ENCODE peak calls at places on chromosomes 2 and 18, in four cellular contexts. One of them, this sample, is unnamed.

GRCh38 chr2:179240481-179241451 is 23.9 kb downstream of the SESTD1 start:
- DNase-seq in A549: no peak
- DNase-seq in OCI-LY7: no peak
- DNase-seq in MM.1S: no peak
- DNase-seq in this sample: no peak

GRCh38 chr2:40352321-40353099 is 99.4 kb downstream of the SLC8A1 start:
- DNase-seq in A549: no peak
- DNase-seq in OCI-LY7: no peak
- DNase-seq in MM.1S: no peak
- DNase-seq in this sample: no peak

GRCh38 chr18:2148823-2149222 is 422.5 kb downstream of the METTL4 start:
- DNase-seq in A549: no peak
- DNase-seq in OCI-LY7: no peak
- DNase-seq in MM.1S: no peak
- DNase-seq in this sample: no peak

GRCh38 chr2:241188386-241189092 is at the start of gene ANO7:
- DNase-seq in A549: no peak
- DNase-seq in OCI-LY7: peak
- DNase-seq in MM.1S: no peak
- DNase-seq in this sample: no peak

GRCh38 chr2:223093436-223093839 is 41.4 kb downstream of the KCNE4 start:
- DNase-seq in MM.1S: no peak
- DNase-seq in A549: no peak
- DNase-seq in OCI-LY7: no peak
- DNase-seq in this sample: peak

GRCh38 chr2:119649364-119649917 is 29.6 kb upstream of the TMEM177 start:
- DNase-seq in MM.1S: no peak
- DNase-seq in A549: no peak
- DNase-seq in OCI-LY7: no peak
- DNase-seq in this sample: peak

GRCh38 chr2:175630319-175631246 is 371.5 kb downstream of the LNPK start:
- DNase-seq in OCI-LY7: no peak
- DNase-seq in MM.1S: no peak
- DNase-seq in A549: no peak
- DNase-seq in this sample: no peak

GRCh38 chr2:123696799-123697410 is 328.2 kb upstream of the CNTNAP5 start:
- DNase-seq in A549: no peak
- DNase-seq in OCI-LY7: no peak
- DNase-seq in MM.1S: no peak
- DNase-seq in this sample: no peak

GRCh38 chr2:235005023-235005422 is 53.2 kb downstream of the SH3BP4 start:
- DNase-seq in A549: no peak
- DNase-seq in MM.1S: no peak
- DNase-seq in OCI-LY7: no peak
- DNase-seq in this sample: no peak

GRCh38 chr2:159982270-159982669 is 80.1 kb downstream of the PLA2R1 start:
- DNase-seq in OCI-LY7: no peak
- DNase-seq in MM.1S: no peak
- DNase-seq in A549: no peak
- DNase-seq in this sample: peak

GRCh38 chr2:64952896-64953482 is 36.2 kb upstream of the SLC1A4 start:
- DNase-seq in OCI-LY7: no peak
- DNase-seq in MM.1S: no peak
- DNase-seq in A549: peak
- DNase-seq in this sample: peak

GRCh38 chr18:75073654-75074053 is 135.3 kb downstream of the PTGR3 start:
- DNase-seq in OCI-LY7: no peak
- DNase-seq in MM.1S: no peak
- DNase-seq in A549: no peak
- DNase-seq in this sample: no peak

GRCh38 chr2:3482363-3482821 is 36.9 kb downstream of the ADI1 start:
- DNase-seq in OCI-LY7: no peak
- DNase-seq in A549: no peak
- DNase-seq in MM.1S: no peak
- DNase-seq in this sample: no peak

GRCh38 chr2:3480352-3481010 is 38.9 kb downstream of the ADI1 start:
- DNase-seq in MM.1S: peak
- DNase-seq in A549: no peak
- DNase-seq in OCI-LY7: peak
- DNase-seq in this sample: no peak

GRCh38 chr2:3481736-3482362 is 37.5 kb downstream of the ADI1 start:
- DNase-seq in MM.1S: no peak
- DNase-seq in OCI-LY7: no peak
- DNase-seq in A549: no peak
- DNase-seq in this sample: no peak

GRCh38 chr2:3479430-3480320 is 39.7 kb downstream of the ADI1 start:
- DNase-seq in OCI-LY7: peak
- DNase-seq in A549: no peak
- DNase-seq in MM.1S: no peak
- DNase-seq in this sample: no peak

GRCh38 chr2:3481011-3481400 is 38.3 kb downstream of the ADI1 start:
- DNase-seq in OCI-LY7: no peak
- DNase-seq in A549: no peak
- DNase-seq in MM.1S: no peak
- DNase-seq in this sample: no peak
- H3K4me2 ChIP-seq in OCI-LY7: peak
- H3K4me2 ChIP-seq in A549: no peak
- H3K4me2 ChIP-seq in MM.1S: peak
- H3K4me2 ChIP-seq in this sample: no peak

GRCh38 chr2:45280801-45281200 is 271.5 kb upstream of the SIX2 start:
- DNase-seq in OCI-LY7: no peak
- DNase-seq in MM.1S: no peak
- DNase-seq in A549: no peak
- DNase-seq in this sample: no peak
- H3K4me2 ChIP-seq in OCI-LY7: no peak
- H3K4me2 ChIP-seq in MM.1S: no peak
- H3K4me2 ChIP-seq in A549: no peak
- H3K4me2 ChIP-seq in this sample: no peak

GRCh38 chr18:8854550-8854949 is 149.2 kb downstream of the MTCL1 start:
- DNase-seq in OCI-LY7: no peak
- DNase-seq in MM.1S: no peak
- DNase-seq in A549: no peak
- DNase-seq in this sample: no peak
- H3K4me2 ChIP-seq in OCI-LY7: no peak
- H3K4me2 ChIP-seq in MM.1S: no peak
- H3K4me2 ChIP-seq in A549: no peak
- H3K4me2 ChIP-seq in this sample: no peak

GRCh38 chr2:188023035-188023434 is 268.6 kb upstream of the GULP1 start:
- DNase-seq in MM.1S: no peak
- DNase-seq in OCI-LY7: no peak
- DNase-seq in A549: no peak
- DNase-seq in this sample: no peak
- H3K4me2 ChIP-seq in MM.1S: no peak
- H3K4me2 ChIP-seq in OCI-LY7: no peak
- H3K4me2 ChIP-seq in A549: no peak
- H3K4me2 ChIP-seq in this sample: no peak

GRCh38 chr2:111523009-111523408 is 361.0 kb downstream of the ANAPC1 start:
- DNase-seq in A549: no peak
- DNase-seq in OCI-LY7: no peak
- DNase-seq in MM.1S: peak
- DNase-seq in this sample: no peak
- H3K4me2 ChIP-seq in A549: no peak
- H3K4me2 ChIP-seq in OCI-LY7: no peak
- H3K4me2 ChIP-seq in MM.1S: no peak
- H3K4me2 ChIP-seq in this sample: no peak

DNA sequence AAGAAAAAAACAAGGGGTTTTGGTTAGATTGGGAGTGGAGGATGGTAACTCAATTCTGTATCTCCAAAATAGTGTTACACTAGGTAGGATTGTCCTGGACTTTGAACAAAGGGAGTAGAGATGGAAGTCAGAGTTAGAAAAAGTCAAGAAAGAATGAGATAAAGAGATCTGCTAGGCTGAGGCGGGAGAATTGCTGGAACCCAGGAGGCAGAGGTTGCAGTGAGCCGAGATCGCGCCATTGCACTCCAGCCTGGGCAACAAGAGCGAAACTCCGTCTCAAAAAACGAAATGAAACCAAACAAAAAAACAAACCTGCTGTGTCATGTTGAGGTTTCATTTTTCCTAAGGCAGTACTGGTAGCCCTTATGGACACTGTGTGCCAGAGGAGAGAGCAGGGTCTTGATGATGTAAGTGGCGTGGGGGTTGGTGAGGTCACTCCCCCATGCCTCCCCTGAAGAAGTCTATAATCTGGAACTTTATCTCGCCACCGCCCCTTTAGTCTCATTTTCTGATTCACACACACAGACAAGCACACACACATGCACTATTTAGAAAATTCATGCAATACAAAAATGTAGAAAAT is 10.5 kb downstream of the DRC1 start:
- DNase-seq in MM.1S: peak
- DNase-seq in OCI-LY7: no peak
- DNase-seq in A549: peak
- DNase-seq in this sample: no peak
- H3K4me2 ChIP-seq in MM.1S: peak
- H3K4me2 ChIP-seq in OCI-LY7: peak
- H3K4me2 ChIP-seq in A549: peak
- H3K4me2 ChIP-seq in this sample: no peak

DNA sequence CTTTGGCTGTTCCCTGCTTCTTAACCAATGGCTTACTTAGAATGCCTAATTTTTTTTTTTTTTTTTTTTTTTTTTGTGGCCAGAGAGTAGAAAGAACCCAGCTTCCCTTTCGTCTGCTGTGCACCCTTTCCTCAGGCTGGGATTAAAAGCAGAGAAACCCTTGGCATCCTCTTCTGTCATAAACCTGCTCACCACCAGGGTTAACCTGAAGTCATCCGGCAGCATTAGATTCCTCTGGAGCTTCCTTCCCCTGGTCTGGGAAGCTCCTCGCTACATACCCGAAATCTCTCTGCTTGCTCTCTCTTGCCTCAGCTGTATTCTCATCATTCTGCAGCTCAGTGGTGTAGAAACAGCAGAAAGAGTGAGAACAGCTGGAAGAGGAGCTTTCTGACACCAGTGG is 339.1 kb upstream of the MEIS1 start:
- DNase-seq in A549: no peak
- DNase-seq in OCI-LY7: no peak
- DNase-seq in MM.1S: no peak
- DNase-seq in this sample: no peak
- H3K4me2 ChIP-seq in A549: no peak
- H3K4me2 ChIP-seq in OCI-LY7: no peak
- H3K4me2 ChIP-seq in MM.1S: no peak
- H3K4me2 ChIP-seq in this sample: no peak

DNA sequence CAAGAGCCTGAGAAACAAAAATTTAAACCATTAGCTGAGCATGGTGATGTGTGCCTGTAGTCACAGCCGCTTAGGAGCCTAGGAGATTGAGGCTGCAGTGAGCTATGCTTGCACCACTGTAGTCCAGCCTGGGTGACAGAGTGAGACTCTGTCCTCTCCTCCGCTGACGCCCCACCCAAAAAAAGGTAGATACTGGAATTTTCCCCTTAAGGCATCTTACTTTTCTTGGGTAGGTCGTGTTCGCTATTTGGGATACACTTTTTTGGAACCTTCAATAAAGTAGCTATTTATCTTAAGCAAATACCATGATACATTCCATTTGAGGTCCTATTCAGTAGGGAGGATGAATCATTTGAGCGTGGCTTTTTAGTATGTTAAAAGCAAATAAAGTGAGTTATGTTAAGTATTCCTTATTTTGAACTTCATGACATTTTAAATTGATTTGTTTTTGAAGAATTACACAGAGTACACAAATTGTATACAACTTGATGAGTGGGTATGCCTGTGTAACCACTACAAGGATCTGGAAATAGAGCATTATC is 38.7 kb downstream of the RALBP1 start:
- DNase-seq in MM.1S: no peak
- DNase-seq in A549: peak
- DNase-seq in OCI-LY7: no peak
- DNase-seq in this sample: peak
- H3K4me2 ChIP-seq in MM.1S: no peak
- H3K4me2 ChIP-seq in A549: peak
- H3K4me2 ChIP-seq in OCI-LY7: no peak
- H3K4me2 ChIP-seq in this sample: peak

GRCh38 chr2:46298522-46299351 is 1.5 kb downstream of the EPAS1 start:
- DNase-seq in OCI-LY7: no peak
- DNase-seq in A549: peak
- DNase-seq in MM.1S: peak
- DNase-seq in this sample: peak
- H3K4me2 ChIP-seq in OCI-LY7: no peak
- H3K4me2 ChIP-seq in A549: peak
- H3K4me2 ChIP-seq in MM.1S: peak
- H3K4me2 ChIP-seq in this sample: peak

DNA sequence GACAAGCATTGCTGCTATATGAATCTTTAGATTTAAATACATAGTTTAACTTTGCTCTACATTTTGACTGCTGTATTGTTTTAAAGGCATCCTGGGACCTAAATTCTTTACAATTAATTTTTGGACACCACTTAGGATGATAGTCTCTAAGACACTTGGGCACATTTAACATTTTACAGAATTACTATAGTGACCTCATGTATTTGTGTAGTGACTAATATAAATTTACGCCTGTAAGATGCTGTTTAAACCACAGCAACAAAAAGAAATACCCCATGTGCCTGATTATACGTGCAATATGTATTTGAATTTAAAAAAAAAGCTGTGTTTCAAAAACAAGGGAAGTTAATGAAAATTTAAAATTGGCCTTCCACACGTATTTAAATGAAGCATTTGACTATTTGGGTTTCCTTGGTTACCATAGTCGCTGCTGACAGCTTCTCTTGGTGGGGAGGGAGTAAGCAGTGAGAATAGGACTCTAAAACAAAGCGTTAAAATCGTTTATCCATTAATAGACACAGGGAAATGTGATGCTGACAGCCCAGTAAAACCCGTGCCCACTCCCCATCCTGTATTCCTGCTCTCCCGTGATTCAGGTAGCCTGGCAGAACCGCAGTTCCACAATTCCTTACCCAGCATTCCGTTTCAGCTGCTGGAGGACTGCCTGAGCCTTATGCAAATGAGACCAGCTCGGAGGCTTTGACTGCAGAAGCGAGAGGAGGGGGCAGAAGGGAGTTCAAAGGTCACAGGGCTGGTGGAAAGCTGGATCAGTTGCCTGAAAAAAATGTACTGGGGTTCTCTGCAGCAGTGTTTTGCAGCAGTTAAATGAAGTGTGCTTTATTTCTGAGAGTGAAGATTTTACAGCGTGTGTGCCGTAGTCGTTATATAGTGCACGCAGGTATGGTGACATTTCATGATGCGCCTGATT is 104.3 kb downstream of the CSRNP3 start:
- DNase-seq in MM.1S: no peak
- DNase-seq in A549: no peak
- DNase-seq in OCI-LY7: peak
- DNase-seq in this sample: peak
- H3K4me2 ChIP-seq in MM.1S: no peak
- H3K4me2 ChIP-seq in A549: peak
- H3K4me2 ChIP-seq in OCI-LY7: peak
- H3K4me2 ChIP-seq in this sample: peak

This sample was measured in astrocyte.